ENCODE peak calls at places on chromosomes 13 and 19, in eight cellular contexts. I, F, Z, W, Y, K, Q and L are unnamed samples.
A peak's percentile ranks its signal among the peaks of the same experiment; 100 is the strongest.

GRCh38 chr13:66405908-66406802 is 824.0 kb downstream of the PCDH9 start:
- DNase-seq in Z (peak; percentile 37), W (peak; percentile 19), F (no peak), I (no peak), K (no peak), Y (no peak), Q (no peak), L (peak; percentile 24)

GRCh38 chr19:2638417-2638940 is 64.0 kb downstream of the GNG7 start:
- DNase-seq in I (no peak), Z (no peak), K (no peak), Q (no peak), W (no peak), F (no peak), Y (no peak), L (no peak)

GRCh38 chr13:99698816-99699099 is 197.5 kb downstream of the TM9SF2 start:
- DNase-seq in I (no peak), K (no peak), F (no peak), Q (no peak), Z (no peak), W (no peak), Y (no peak), L (no peak)

GRCh38 chr13:24282256-24282655 is 27.1 kb upstream of the C1QTNF9 start:
- DNase-seq in Z (no peak), I (no peak), F (peak; percentile 31), K (no peak), Y (no peak), Q (no peak), W (no peak), L (no peak)

GRCh38 chr13:33251131-33251629 is 34.4 kb downstream of the STARD13 start:
- DNase-seq in Q (no peak), K (no peak), W (no peak), Y (peak; percentile 51), F (peak; percentile 79), Z (no peak), I (no peak), L (no peak)

GRCh38 chr19:48102870-48103751 is 7.5 kb downstream of the PLA2G4C start:
- DNase-seq in W (no peak), Q (no peak), F (peak; percentile 72), Z (peak; percentile 69), K (peak; percentile 8), Y (no peak), I (no peak), L (peak; percentile 69)

GRCh38 chr13:71624641-71625040 is 242.4 kb downstream of the DACH1 start:
- DNase-seq in F (peak; percentile 85), Z (peak; percentile 35), I (no peak), Q (no peak), W (no peak), K (no peak), Y (no peak), L (no peak)

GRCh38 chr19:44141191-44142013 is at the start of gene ZNF234:
- DNase-seq in Q (peak; percentile 63), Z (peak; percentile 85), Y (peak; percentile 91), W (peak; percentile 66), K (peak; percentile 50), I (peak; percentile 73), F (peak; percentile 91), L (peak; percentile 97)

GRCh38 chr13:103140001-103140671 is 73.9 kb upstream of the SLC10A2 start:
- DNase-seq in I (no peak), Y (no peak), Z (peak; percentile 46), Q (no peak), F (peak; percentile 39), K (no peak), W (no peak), L (peak; percentile 62)

GRCh38 chr13:93270769-93271753 is 44.5 kb downstream of the GPC6 start:
- DNase-seq in F (peak; percentile 67), W (no peak), Z (no peak), K (no peak), I (no peak), Y (no peak), Q (no peak), L (peak; percentile 12)

GRCh38 chr19:1289395-1290244 is 3.9 kb downstream of the EFNA2 start:
- DNase-seq in Q (no peak), I (no peak), F (no peak), Z (no peak), K (no peak), Y (no peak), W (no peak), L (no peak)

GRCh38 chr13:46721054-46721453 is 75.9 kb downstream of the ESD start:
- DNase-seq in Q (no peak), I (no peak), Y (peak; percentile 37), F (peak; percentile 71), K (peak; percentile 9), W (no peak), Z (peak; percentile 62), L (peak; percentile 72)

GRCh38 chr13:98216135-98216565 is 39.1 kb upstream of the RNF113B start:
- DNase-seq in K (no peak), Q (no peak), I (no peak), Y (peak; percentile 63), F (peak; percentile 93), Z (no peak), W (no peak), L (no peak)

GRCh38 chr19:32598022-32598421 is 17.0 kb downstream of the PDCD5 start:
- DNase-seq in Q (no peak), I (no peak), Z (no peak), W (no peak), K (no peak), F (no peak), Y (no peak), L (no peak)

GRCh38 chr19:41426116-41426841 is 895 bp downstream of the B3GNT8 start:
- DNase-seq in I (no peak), K (no peak), W (no peak), F (no peak), Z (no peak), Q (no peak), Y (no peak), L (no peak)

GRCh38 chr13:101989798-101990350 is 412.0 kb downstream of the FGF14 start:
- DNase-seq in F (no peak), Z (no peak), Y (no peak), W (no peak), K (no peak), Q (no peak), I (no peak), L (peak; percentile 9)

GRCh38 chr13:45859682-45860081 is 8.1 kb upstream of the SIAH3 start:
- DNase-seq in Q (no peak), Y (no peak), K (no peak), F (no peak), Z (peak; percentile 55), I (no peak), W (no peak), L (peak; percentile 95)

GRCh38 chr13:110819203-110820014 is 95.5 kb downstream of the ANKRD10 start:
- DNase-seq in W (peak; percentile 20), Z (peak; percentile 82), I (peak; percentile 24), Y (peak; percentile 78), F (peak; percentile 78), K (peak; percentile 61), Q (peak; percentile 51), L (peak; percentile 93)

GRCh38 chr13:113981201-113981605 is 7.3 kb upstream of the C13orf46 start:
- DNase-seq in Y (peak; percentile 61), Z (no peak), Q (no peak), W (no peak), K (no peak), F (peak; percentile 43), I (no peak), L (no peak)

GRCh38 chr13:77853701-77854100 is 64.9 kb downstream of the EDNRB start:
- DNase-seq in W (no peak), K (no peak), Z (peak; percentile 95), F (peak; percentile 67), Y (no peak), Q (no peak), I (no peak), L (no peak)

GRCh38 chr19:33498391-33499000 is 23.1 kb downstream of the PEPD start:
- DNase-seq in Y (no peak), Q (peak; percentile 10), Z (no peak), F (no peak), I (no peak), W (no peak), K (no peak), L (no peak)

GRCh38 chr19:4543444-4543843 is 3.6 kb upstream of the LRG1 start:
- DNase-seq in W (no peak), Y (no peak), Z (no peak), I (no peak), K (no peak), F (no peak), Q (no peak), L (no peak)

GRCh38 chr13:44921931-44922758 is 67.1 kb downstream of the NUFIP1 start:
- DNase-seq in Q (no peak), I (no peak), W (peak; percentile 56), K (no peak), F (peak; percentile 39), Z (no peak), Y (peak; percentile 53), L (peak; percentile 37)

GRCh38 chr13:90627813-90628212 is 719.7 kb upstream of the MIR17HG start:
- DNase-seq in F (no peak), I (no peak), Z (no peak), Q (no peak), W (no peak), K (no peak), Y (no peak), L (no peak)

GRCh38 chr13:95067303-95067702 is 233.9 kb downstream of the ABCC4 start:
- DNase-seq in I (no peak), K (no peak), W (no peak), Y (no peak), F (no peak), Z (no peak), Q (no peak), L (no peak)

GRCh38 chr19:19719798-19720197 is 13.1 kb downstream of the ZNF14 start:
- DNase-seq in F (no peak), Z (no peak), W (no peak), K (no peak), I (no peak), Q (no peak), Y (no peak), L (no peak)

GRCh38 chr19:511101-511841 is 4.0 kb downstream of the TPGS1 start:
- DNase-seq in Z (peak; percentile 75), I (no peak), K (peak; percentile 89), Q (no peak), F (peak; percentile 84), Y (peak; percentile 75), W (no peak), L (peak; percentile 76)

GRCh38 chr13:80037505-80037888 is 303.4 kb downstream of the SPRY2 start:
- DNase-seq in Z (no peak), W (peak; percentile 41), K (no peak), Y (no peak), F (no peak), I (no peak), Q (no peak), L (no peak)

GRCh38 chr19:13817018-13817614 is 21.9 kb downstream of the ZSWIM4 start:
- DNase-seq in Q (no peak), K (no peak), Z (peak; percentile 94), I (no peak), Y (peak; percentile 41), F (no peak), W (no peak), L (peak; percentile 76)

GRCh38 chr19:17215125-17215971 is at the start of gene USE1:
- DNase-seq in Y (peak; percentile 94), I (peak; percentile 86), Z (peak; percentile 96), Q (peak; percentile 69), F (peak; percentile 96), K (peak; percentile 82), W (peak; percentile 74), L (peak; percentile 98)

GRCh38 chr19:17049711-17050280 is 23.2 kb upstream of the CPAMD8 start:
- DNase-seq in Y (no peak), F (no peak), W (no peak), Z (no peak), Q (no peak), I (no peak), K (no peak), L (no peak)

GRCh38 chr19:7104783-7105447 is 35.4 kb downstream of the ZNF557 start:
- DNase-seq in W (no peak), F (no peak), I (no peak), Q (no peak), Z (no peak), K (no peak), Y (no peak), L (no peak)

GRCh38 chr13:27971776-27972618 is 2.9 kb upstream of the CDX2 start:
- DNase-seq in K (no peak), F (no peak), Y (no peak), I (no peak), Q (no peak), Z (no peak), W (no peak), L (no peak)

GRCh38 chr19:48196321-48196761 is 25.9 kb downstream of the ZSWIM9 start:
- DNase-seq in Q (no peak), Z (no peak), F (no peak), I (no peak), W (no peak), Y (no peak), K (no peak), L (no peak)